ENCODE peak calls at places on chromosome 1, in five cellular contexts. B is upper lobe of right lung, H is WTC11, O is esophagus muscularis mucosa, S is Calu3. W is an unnamed sample.

GRCh38 chr1:8027748-8028631 is 1.9 kb upstream of the ERRFI1 start:
- DNase-seq in O (no peak), S (no peak), B (no peak), H (no peak), W (no peak)

GRCh38 chr1:224687465-224687864 is 71.3 kb downstream of the CNIH3 start:
- DNase-seq in O (no peak), B (no peak), H (no peak), S (no peak), W (no peak)

GRCh38 chr1:183023601-183024351 is 556 bp downstream of the LAMC1 start:
- DNase-seq in B (peak; percentile 91), O (no peak), H (peak; percentile 87), S (peak; percentile 94), W (no peak)

GRCh38 chr1:192489748-192490147 is 85.8 kb upstream of the RGS1 start:
- DNase-seq in S (peak; percentile 64), B (no peak), O (no peak), H (no peak), W (no peak)

GRCh38 chr1:100796046-100796445 is 76.5 kb downstream of the VCAM1 start:
- DNase-seq in O (no peak), H (no peak), B (no peak), S (no peak), W (no peak)

GRCh38 chr1:100265562-100265930 is 470 bp upstream of the RTCA start:
- DNase-seq in S (peak; percentile 7), O (no peak), B (no peak), H (no peak), W (no peak)

GRCh38 chr1:217493290-217493689 is 137.6 kb downstream of the GPATCH2 start:
- DNase-seq in H (no peak), S (no peak), B (no peak), O (no peak), W (no peak)

GRCh38 chr1:12739613-12740012 is 6.4 kb upstream of the CFAP107 start:
- DNase-seq in S (no peak), O (peak; percentile 34), B (no peak), H (no peak), W (no peak)

GRCh38 chr1:160069460-160070231 is at the start of gene KCNJ10:
- DNase-seq in H (no peak), O (no peak), S (no peak), B (no peak), W (no peak)

GRCh38 chr1:234958066-234958701 is 170.5 kb downstream of the TOMM20 start:
- DNase-seq in H (peak; percentile 29), S (no peak), B (no peak), O (no peak), W (no peak)

GRCh38 chr1:232322162-232322734 is 307.7 kb downstream of the SIPA1L2 start:
- DNase-seq in B (no peak), S (no peak), O (no peak), H (no peak), W (no peak)

GRCh38 chr1:36034692-36035091 is 49.2 kb upstream of the TEKT2 start:
- DNase-seq in S (peak; percentile 10), H (no peak), B (no peak), O (no peak), W (no peak)

GRCh38 chr1:218366322-218367052 is 21.4 kb downstream of the TGFB2 start:
- DNase-seq in O (no peak), H (no peak), S (no peak), B (no peak), W (no peak)

GRCh38 chr1:12309783-12310742 is 80.2 kb downstream of the VPS13D start:
- DNase-seq in O (no peak), S (no peak), H (no peak), B (no peak), W (no peak)

GRCh38 chr1:205248793-205249601 is 21.3 kb downstream of the TMCC2 start:
- DNase-seq in H (no peak), O (no peak), S (no peak), B (peak; percentile 82), W (no peak)

GRCh38 chr1:223011230-223011856 is 131.7 kb downstream of the TLR5 start:
- DNase-seq in O (no peak), S (no peak), H (no peak), B (no peak), W (no peak)

GRCh38 chr1:200535605-200536004 is 84.9 kb downstream of the KIF14 start:
- DNase-seq in O (no peak), H (peak; percentile 26), S (peak; percentile 63), B (no peak), W (peak; percentile 46)

GRCh38 chr1:160256396-160257046 is 5.8 kb downstream of the DCAF8 start:
- DNase-seq in S (peak; percentile 10), B (no peak), H (no peak), O (no peak), W (no peak)

GRCh38 chr1:217403321-217403720 is 227.6 kb downstream of the GPATCH2 start:
- DNase-seq in B (no peak), H (no peak), S (no peak), O (no peak), W (no peak)

GRCh38 chr1:11216074-11216473 is 26.9 kb downstream of the ANGPTL7 start:
- DNase-seq in S (no peak), O (no peak), H (no peak), B (no peak), W (no peak)

GRCh38 chr1:33275200-33275599 is 18.9 kb downstream of the ZNF362 start:
- DNase-seq in H (no peak), O (no peak), S (no peak), B (peak; percentile 13), W (no peak)

GRCh38 chr1:201419241-201419640 is 2.3 kb downstream of the TNNI1 start:
- DNase-seq in B (no peak), S (no peak), H (no peak), O (no peak), W (no peak)

GRCh38 chr1:983736-984475 is 2.0 kb upstream of the PERM1 start:
- DNase-seq in S (peak; percentile 57), O (no peak), B (no peak), H (peak; percentile 85), W (peak; percentile 70)

GRCh38 chr1:117093091-117093534 is 28.4 kb downstream of the TRIM45 start:
- DNase-seq in S (no peak), B (no peak), H (no peak), O (no peak), W (no peak)

GRCh38 chr1:41200728-41201127 is 41.4 kb downstream of the SCMH1 start:
- DNase-seq in H (no peak), S (no peak), O (no peak), B (no peak), W (no peak)